ENCODE peak calls at places on chromosomes 4 and X, in seven cellular contexts. U is tibial artery, A is breast epithelium, G is esophagus squamous epithelium, Z is transverse colon, Y is H1, Q is lower lobe of right lung. I is an unnamed sample.

GRCh38 chr4:138645289-138645688 is 370.3 kb upstream of the NOCT start:
- DNase-seq in U (no peak), A (no peak), G (no peak), Z (no peak), Y (no peak), Q (no peak), I (no peak)

GRCh38 chr4:123250843-123251242 is 145.8 kb upstream of the SPRY1 start:
- DNase-seq in U (no peak), A (no peak), G (no peak), Z (no peak), Y (no peak), Q (no peak), I (peak)

GRCh38 chr4:135368826-135369225 is 1167.2 kb upstream of the PABPC4L start:
- DNase-seq in U (no peak), A (no peak), G (no peak), Z (no peak), Y (no peak), Q (no peak), I (peak)

GRCh38 chr4:76441881-76442280 is 6.9 kb downstream of the SHROOM3 start:
- DNase-seq in U (no peak), A (no peak), G (no peak), Z (no peak), Y (no peak), Q (no peak), I (no peak)

GRCh38 chr4:62490635-62491034 is 1290.5 kb downstream of the ADGRL3 start:
- DNase-seq in U (no peak), A (no peak), G (no peak), Z (no peak), Y (no peak), Q (no peak), I (peak)

GRCh38 chr4:101287332-101287731 is 60.0 kb downstream of the PPP3CA start:
- DNase-seq in U (no peak), A (no peak), G (no peak), Z (no peak), Y (no peak), Q (no peak), I (no peak)

GRCh38 chr4:81723927-81724587 is 252.3 kb upstream of the RASGEF1B start:
- DNase-seq in U (no peak), A (no peak), G (no peak), Z (peak), Y (no peak), Q (no peak), I (peak)

GRCh38 chrX:40097492-40098263 is at the start of gene BCOR:
- DNase-seq in U (peak), A (peak), G (no peak), Z (peak), Y (no peak), Q (peak), I (peak)

GRCh38 chr4:32574803-32575202 is 1854.6 kb downstream of the PCDH7 start:
- DNase-seq in U (no peak), A (no peak), G (no peak), Z (no peak), Y (no peak), Q (no peak), I (no peak)

GRCh38 chr4:11623726-11624037 is 195.0 kb upstream of the HS3ST1 start:
- DNase-seq in U (no peak), A (no peak), G (no peak), Z (peak), Y (no peak), Q (no peak), I (peak)

GRCh38 chrX:72029473-72030411 is 102.0 kb downstream of the RTL5 start:
- DNase-seq in U (no peak), A (no peak), G (no peak), Z (no peak), Y (no peak), Q (no peak), I (peak)

GRCh38 chr4:96347582-96347981 is 507.7 kb downstream of the PDHA2 start:
- DNase-seq in U (no peak), A (no peak), G (no peak), Z (no peak), Y (no peak), Q (no peak), I (peak)

GRCh38 chrX:139222511-139223200 is 307.9 kb upstream of the F9 start:
- DNase-seq in U (no peak), A (no peak), G (no peak), Z (no peak), Y (no peak), Q (no peak), I (no peak)

GRCh38 chr4:85825937-85826678 is 351.2 kb downstream of the ARHGAP24 start:
- DNase-seq in U (no peak), A (no peak), G (no peak), Z (peak), Y (peak), Q (no peak), I (peak)

GRCh38 chrX:23451266-23451665 is 116.6 kb downstream of the PTCHD1 start:
- DNase-seq in U (no peak), A (no peak), G (no peak), Z (no peak), Y (no peak), Q (no peak), I (no peak)

DNA sequence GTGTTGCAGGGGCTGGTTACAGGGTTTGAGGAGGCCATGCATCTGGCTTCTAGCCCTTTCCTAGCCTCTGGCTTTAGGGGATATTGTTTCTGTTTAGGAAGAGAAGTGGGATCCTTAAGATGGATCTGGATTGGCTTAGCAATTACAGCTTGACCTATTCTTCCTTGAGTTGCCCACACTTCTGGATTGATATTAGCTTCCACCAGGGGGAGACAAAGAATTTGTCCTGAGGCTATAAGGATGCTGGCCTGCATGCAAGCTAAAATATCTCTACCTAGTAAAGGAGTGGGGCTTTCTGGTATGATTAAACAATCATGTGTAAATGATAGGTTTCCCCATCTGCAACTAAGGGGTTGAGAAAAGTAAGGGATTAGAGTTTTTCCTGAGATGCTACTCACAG is 117.2 kb downstream of the TEX13C start:
- DNase-seq in U (no peak), A (no peak), G (no peak), Z (no peak), Y (no peak), Q (no peak), I (peak)
- H3K4me3 ChIP-seq in U (no peak), A (no peak), G (no peak), Z (no peak), Y (no peak), Q (no peak), I (no peak)

DNA sequence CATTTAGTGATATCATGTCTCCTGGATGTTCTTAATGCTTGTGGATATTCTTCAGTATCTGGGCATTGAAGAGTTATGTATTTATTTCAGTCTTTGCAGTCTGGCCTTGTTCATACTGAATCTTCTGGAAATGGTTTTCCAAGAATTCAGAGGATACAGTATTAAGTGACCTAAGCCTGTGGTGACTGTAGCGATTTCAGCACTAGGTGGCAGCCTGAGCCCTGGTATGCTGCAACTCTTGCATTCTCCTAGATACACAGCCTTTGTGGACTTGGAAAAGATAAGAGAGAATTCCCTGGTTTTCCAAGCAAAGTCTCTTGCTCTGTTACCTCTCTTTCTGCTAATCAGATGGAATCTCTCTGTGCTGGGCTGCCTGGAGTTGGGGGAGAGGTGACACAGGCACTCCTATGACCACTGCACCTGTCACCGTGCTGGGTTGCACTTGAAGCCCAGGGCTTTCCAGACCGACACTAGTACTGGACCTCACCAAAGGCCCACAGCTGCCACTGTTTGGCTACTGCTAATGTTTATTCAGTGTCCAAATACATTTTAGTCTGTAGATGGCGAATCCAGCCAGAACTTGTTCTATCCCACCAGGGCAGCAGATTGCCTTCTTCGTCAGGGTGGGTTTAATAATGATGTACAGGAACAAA is 19.3 kb upstream of the SPIN2A start:
- DNase-seq in U (no peak), A (no peak), G (no peak), Z (peak), Y (no peak), Q (no peak), I (peak)
- TF ChIP-seq CTCF in U (no peak), A (peak), G (no peak), Z (peak), Y (peak), Q (peak), I (peak)

DNA sequence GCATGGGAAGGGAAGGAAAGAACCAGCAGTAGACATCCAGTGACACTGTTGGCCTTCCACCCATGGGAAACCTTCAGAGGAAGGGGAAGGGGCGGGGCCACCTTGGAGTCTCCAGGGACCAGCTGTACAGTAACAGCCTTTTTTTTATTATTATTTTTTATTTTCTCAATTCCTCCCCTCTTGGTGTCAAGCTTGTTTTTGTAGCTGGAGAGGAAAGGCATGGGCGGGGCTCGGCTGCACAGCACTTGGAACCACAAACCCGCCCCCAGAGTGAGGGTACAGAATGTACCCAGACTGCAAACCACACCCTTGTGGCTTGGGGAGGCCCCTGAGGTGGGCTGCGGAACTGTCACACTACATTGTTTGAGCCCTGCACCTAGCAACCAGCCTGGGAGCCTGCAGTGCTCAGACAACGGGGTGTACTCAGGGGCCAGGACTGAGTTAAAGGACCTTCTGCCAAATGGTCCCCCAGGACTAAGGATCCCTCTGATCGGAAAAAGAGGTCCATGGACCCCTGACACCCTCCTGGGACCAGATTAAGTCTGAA is 45.7 kb downstream of the PRPS1 start:
- DNase-seq in U (peak), A (peak), G (peak), Z (peak), Y (no peak), Q (peak), I (peak)
- H3K4me3 ChIP-seq in U (peak), A (peak), G (peak), Z (no peak), Y (no peak), Q (peak), I (peak)

DNA sequence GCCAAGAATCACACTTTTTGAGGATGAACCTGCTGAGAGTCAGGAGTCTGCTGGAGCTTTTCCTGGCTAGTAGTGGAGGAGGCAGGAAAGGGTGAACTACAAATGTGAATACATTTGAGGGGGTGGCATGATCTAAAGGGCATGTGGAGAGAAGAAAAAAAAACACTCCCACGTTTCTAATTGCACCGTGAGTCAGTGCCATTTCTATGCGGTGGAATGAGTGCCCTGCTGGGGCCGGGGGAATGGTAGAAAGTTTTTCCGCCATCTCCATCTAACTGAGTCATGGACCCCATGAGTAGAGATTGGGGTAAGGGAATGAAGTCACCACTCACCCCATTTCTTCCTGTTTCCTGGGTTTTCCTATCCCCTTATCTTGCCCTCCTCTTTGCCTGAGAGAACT is 19.8 kb downstream of the BEX3 start:
- DNase-seq in U (no peak), A (no peak), G (no peak), Z (no peak), Y (no peak), Q (no peak), I (no peak)
- TF ChIP-seq CTCF in U (no peak), A (no peak), G (no peak), Z (no peak), Y (no peak), Q (no peak), I (no peak)

GRCh38 chrX:47146936-47147859 is 2.2 kb downstream of the RBM10 start:
- DNase-seq in U (no peak), A (no peak), G (no peak), Z (no peak), Y (no peak), Q (no peak), I (no peak)
- H3K4me3 ChIP-seq in U (peak), A (peak), G (peak), Z (no peak), Y (no peak), Q (peak), I (peak)

GRCh38 chr4:174707897-174708296 is 121.2 kb downstream of the GLRA3 start:
- DNase-seq in U (no peak), A (no peak), G (no peak), Z (no peak), Y (no peak), Q (no peak), I (no peak)
- TF ChIP-seq CTCF in U (no peak), A (no peak), G (no peak), Z (no peak), Y (no peak), Q (no peak), I (no peak)

DNA sequence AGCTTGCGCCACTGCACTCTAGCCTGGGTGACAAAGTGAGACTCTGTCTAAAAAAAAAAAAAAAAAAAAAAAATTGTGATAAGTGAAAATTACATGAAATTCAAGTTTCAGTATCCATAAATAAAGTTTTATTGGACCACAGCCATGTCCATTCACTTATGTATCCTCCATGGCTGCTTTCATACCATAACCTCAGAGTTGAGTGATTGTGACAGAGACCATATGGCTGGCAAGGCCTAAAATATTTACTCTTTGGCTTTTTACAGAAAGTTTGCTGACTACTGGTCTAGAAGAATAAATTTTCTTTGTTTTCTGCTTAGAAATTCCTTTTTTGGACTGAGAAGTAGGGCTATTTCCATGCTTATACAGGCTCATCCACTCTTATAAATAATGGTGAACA is 11.8 kb upstream of the SHISA3 start:
- DNase-seq in U (no peak), A (no peak), G (no peak), Z (no peak), Y (no peak), Q (no peak), I (no peak)
- H3K4me3 ChIP-seq in U (no peak), A (no peak), G (no peak), Z (no peak), Y (no peak), Q (no peak), I (no peak)

GRCh38 chrX:15977644-15978043 is 123.0 kb upstream of the AP1S2 start:
- DNase-seq in U (no peak), A (no peak), G (no peak), Z (no peak), Y (no peak), Q (no peak), I (no peak)

GRCh38 chrX:15971696-15972095 is 117.1 kb upstream of the AP1S2 start:
- DNase-seq in U (no peak), A (no peak), G (no peak), Z (no peak), Y (no peak), Q (no peak), I (no peak)

GRCh38 chrX:15973941-15974340 is 119.3 kb upstream of the AP1S2 start:
- DNase-seq in U (peak), A (no peak), G (no peak), Z (no peak), Y (no peak), Q (no peak), I (peak)

GRCh38 chrX:15973299-15973698 is 118.7 kb upstream of the AP1S2 start:
- DNase-seq in U (no peak), A (no peak), G (no peak), Z (peak), Y (peak), Q (no peak), I (peak)
- TF ChIP-seq CTCF in U (no peak), A (no peak), G (no peak), Z (no peak), Y (peak), Q (peak), I (peak)

DNA sequence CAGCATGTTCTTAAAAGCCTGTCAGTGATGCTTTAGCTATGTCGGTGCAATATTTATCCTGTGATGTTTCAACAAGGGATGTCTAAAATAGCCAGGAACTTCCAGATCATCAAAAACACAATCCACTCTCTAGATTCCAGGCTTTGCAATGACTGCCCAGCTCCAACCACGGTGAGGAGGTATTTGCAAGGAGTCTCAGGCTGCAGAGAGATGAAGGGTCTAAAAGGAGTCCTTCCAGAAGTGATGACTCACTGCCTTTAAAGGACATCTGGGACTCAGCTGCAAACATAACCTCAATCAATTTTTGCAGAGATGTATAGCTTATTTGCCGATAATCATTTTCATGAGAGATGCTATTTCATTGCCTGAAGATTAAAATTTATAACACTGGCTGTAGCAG is 69.3 kb downstream of the RWDD4 start:
- DNase-seq in U (no peak), A (no peak), G (no peak), Z (no peak), Y (no peak), Q (no peak), I (no peak)
- H3K4me3 ChIP-seq in U (no peak), A (no peak), G (no peak), Z (no peak), Y (no peak), Q (no peak), I (no peak)

GRCh38 chr4:162457071-162457865 is 293.5 kb upstream of the FSTL5 start:
- DNase-seq in U (no peak), A (no peak), G (no peak), Z (no peak), Y (no peak), Q (no peak), I (no peak)
- TF ChIP-seq CTCF in U (no peak), A (no peak), G (no peak), Z (no peak), Y (no peak), Q (no peak), I (no peak)

I was measured in fibroblast of pulmonary artery.